ENCODE peak calls at places on chromosomes 1 and 21, in six cellular contexts. One of them, this sample, is unnamed. For H3K4me1 and H3K36me3, the result is how much of the 10 kb centered on the place peaks cover.

GRCh38 chr1:217681806-217682205 is 50.7 kb downstream of the SPATA17 start:
- DNase-seq in transverse colon: no peak
- DNase-seq in body of pancreas: no peak
- DNase-seq in esophagus squamous epithelium: no peak
- DNase-seq in colonic mucosa: no peak
- DNase-seq in neural progenitor cell: no peak
- DNase-seq in this sample: no peak

GRCh38 chr1:67468066-67468718 is 38.0 kb upstream of the SERBP1 start:
- DNase-seq in body of pancreas: no peak
- DNase-seq in esophagus squamous epithelium: no peak
- DNase-seq in transverse colon: no peak
- DNase-seq in colonic mucosa: no peak
- DNase-seq in neural progenitor cell: no peak
- DNase-seq in this sample: no peak

GRCh38 chr1:157095551-157095950 is 4.1 kb downstream of the ETV3L start:
- DNase-seq in esophagus squamous epithelium: no peak
- DNase-seq in body of pancreas: no peak
- DNase-seq in neural progenitor cell: no peak
- DNase-seq in transverse colon: no peak
- DNase-seq in colonic mucosa: no peak
- DNase-seq in this sample: no peak

GRCh38 chr1:62234709-62235108 is 40.1 kb downstream of the L1TD1 start:
- DNase-seq in neural progenitor cell: no peak
- DNase-seq in transverse colon: no peak
- DNase-seq in esophagus squamous epithelium: no peak
- DNase-seq in colonic mucosa: no peak
- DNase-seq in body of pancreas: no peak
- DNase-seq in this sample: no peak

GRCh38 chr1:104132386-104132973 is 382.8 kb downstream of the AMY1C start:
- DNase-seq in esophagus squamous epithelium: no peak
- DNase-seq in body of pancreas: no peak
- DNase-seq in colonic mucosa: no peak
- DNase-seq in neural progenitor cell: peak
- DNase-seq in transverse colon: no peak
- DNase-seq in this sample: no peak

GRCh38 chr1:245822997-245823396 is 668.2 kb downstream of the KIF26B start:
- DNase-seq in colonic mucosa: no peak
- DNase-seq in body of pancreas: no peak
- DNase-seq in esophagus squamous epithelium: no peak
- DNase-seq in neural progenitor cell: no peak
- DNase-seq in transverse colon: no peak
- DNase-seq in this sample: peak

GRCh38 chr21:35825370-35825769 is 235.0 kb downstream of the SETD4 start:
- DNase-seq in colonic mucosa: no peak
- DNase-seq in esophagus squamous epithelium: no peak
- DNase-seq in neural progenitor cell: peak
- DNase-seq in transverse colon: no peak
- DNase-seq in body of pancreas: no peak
- DNase-seq in this sample: no peak

GRCh38 chr1:119713538-119714456 is 2.1 kb downstream of the PHGDH start:
- DNase-seq in body of pancreas: no peak
- DNase-seq in transverse colon: no peak
- DNase-seq in colonic mucosa: no peak
- DNase-seq in neural progenitor cell: peak
- DNase-seq in esophagus squamous epithelium: no peak
- DNase-seq in this sample: no peak

GRCh38 chr21:39326607-39327307 is 13.3 kb upstream of the BRWD1 start:
- DNase-seq in body of pancreas: no peak
- DNase-seq in transverse colon: no peak
- DNase-seq in esophagus squamous epithelium: no peak
- DNase-seq in neural progenitor cell: no peak
- DNase-seq in colonic mucosa: no peak
- DNase-seq in this sample: no peak

GRCh38 chr1:45380125-45380524 is 39.9 kb upstream of the MUTYH start:
- DNase-seq in colonic mucosa: no peak
- DNase-seq in body of pancreas: no peak
- DNase-seq in esophagus squamous epithelium: no peak
- DNase-seq in neural progenitor cell: no peak
- DNase-seq in transverse colon: no peak
- DNase-seq in this sample: no peak

GRCh38 chr1:45378184-45378583 is 37.9 kb upstream of the MUTYH start:
- DNase-seq in body of pancreas: no peak
- DNase-seq in neural progenitor cell: no peak
- DNase-seq in transverse colon: no peak
- DNase-seq in colonic mucosa: no peak
- DNase-seq in esophagus squamous epithelium: no peak
- DNase-seq in this sample: no peak

GRCh38 chr1:45373573-45373972 is 33.3 kb upstream of the MUTYH start:
- DNase-seq in transverse colon: no peak
- DNase-seq in esophagus squamous epithelium: no peak
- DNase-seq in body of pancreas: no peak
- DNase-seq in neural progenitor cell: no peak
- DNase-seq in colonic mucosa: no peak
- DNase-seq in this sample: no peak

GRCh38 chr1:45370575-45370974 is 30.3 kb upstream of the MUTYH start:
- DNase-seq in esophagus squamous epithelium: no peak
- DNase-seq in neural progenitor cell: no peak
- DNase-seq in colonic mucosa: no peak
- DNase-seq in body of pancreas: no peak
- DNase-seq in transverse colon: no peak
- DNase-seq in this sample: no peak

GRCh38 chr1:45375104-45376090 is 35.2 kb upstream of the MUTYH start:
- DNase-seq in body of pancreas: no peak
- DNase-seq in esophagus squamous epithelium: no peak
- DNase-seq in neural progenitor cell: no peak
- DNase-seq in colonic mucosa: no peak
- DNase-seq in transverse colon: no peak
- DNase-seq in this sample: no peak
- TF ChIP-seq CTCF in body of pancreas: no peak
- TF ChIP-seq CTCF in esophagus squamous epithelium: no peak
- TF ChIP-seq CTCF in neural progenitor cell: no peak
- TF ChIP-seq CTCF in colonic mucosa: no peak
- TF ChIP-seq CTCF in transverse colon: no peak
- TF ChIP-seq CTCF in this sample: no peak

DNA sequence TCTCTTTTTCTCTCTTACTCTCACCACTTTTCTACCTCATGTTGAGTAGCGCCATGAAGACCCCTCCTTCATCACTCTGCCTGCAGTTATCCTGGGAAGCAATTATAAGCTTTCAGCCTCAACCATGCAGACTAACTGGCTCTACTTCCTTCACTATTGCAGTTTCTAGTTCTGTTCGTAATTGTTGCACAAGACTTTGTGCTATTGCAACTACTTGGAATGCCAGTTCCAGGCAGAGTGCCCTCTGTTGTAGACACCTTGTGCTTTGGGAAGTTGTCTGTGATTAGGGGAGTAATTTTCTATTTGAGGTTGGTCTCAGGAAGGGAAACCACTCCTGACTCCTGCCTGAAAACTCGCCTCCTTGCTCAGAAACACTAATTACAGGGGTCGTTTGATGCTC is 19.4 kb downstream of the PGM1 start:
- DNase-seq in body of pancreas: no peak
- DNase-seq in neural progenitor cell: no peak
- DNase-seq in transverse colon: no peak
- DNase-seq in colonic mucosa: no peak
- DNase-seq in esophagus squamous epithelium: no peak
- DNase-seq in this sample: no peak
- H3K4me1 ChIP-seq in body of pancreas: under half
- H3K4me1 ChIP-seq in neural progenitor cell: under half
- H3K4me1 ChIP-seq in transverse colon: under half
- H3K4me1 ChIP-seq in colonic mucosa: under half
- H3K4me1 ChIP-seq in esophagus squamous epithelium: under half
- H3K4me1 ChIP-seq in this sample: under half

GRCh38 chr1:198856601-198857000 is 217.8 kb downstream of the PTPRC start:
- DNase-seq in colonic mucosa: no peak
- DNase-seq in esophagus squamous epithelium: no peak
- DNase-seq in body of pancreas: no peak
- DNase-seq in neural progenitor cell: no peak
- DNase-seq in transverse colon: no peak
- DNase-seq in this sample: no peak
- H3K36me3 ChIP-seq in colonic mucosa: under half
- H3K36me3 ChIP-seq in esophagus squamous epithelium: under half
- H3K36me3 ChIP-seq in body of pancreas: under half
- H3K36me3 ChIP-seq in neural progenitor cell: under half
- H3K36me3 ChIP-seq in transverse colon: under half
- H3K36me3 ChIP-seq in this sample: under half

GRCh38 chr1:9689971-9690381 is 38.4 kb downstream of the PIK3CD start:
- DNase-seq in esophagus squamous epithelium: no peak
- DNase-seq in transverse colon: peak
- DNase-seq in neural progenitor cell: peak
- DNase-seq in colonic mucosa: peak
- DNase-seq in body of pancreas: peak
- DNase-seq in this sample: peak

GRCh38 chr1:9690440-9691107 is 39.0 kb downstream of the PIK3CD start:
- DNase-seq in esophagus squamous epithelium: no peak
- DNase-seq in neural progenitor cell: peak
- DNase-seq in colonic mucosa: no peak
- DNase-seq in transverse colon: no peak
- DNase-seq in body of pancreas: no peak
- DNase-seq in this sample: no peak

GRCh38 chr1:9688599-9688998 is 37.1 kb downstream of the PIK3CD start:
- DNase-seq in neural progenitor cell: no peak
- DNase-seq in colonic mucosa: no peak
- DNase-seq in esophagus squamous epithelium: no peak
- DNase-seq in transverse colon: no peak
- DNase-seq in body of pancreas: no peak
- DNase-seq in this sample: no peak

GRCh38 chr1:9687876-9688582 is 36.5 kb downstream of the PIK3CD start:
- DNase-seq in colonic mucosa: peak
- DNase-seq in transverse colon: peak
- DNase-seq in esophagus squamous epithelium: no peak
- DNase-seq in body of pancreas: peak
- DNase-seq in neural progenitor cell: peak
- DNase-seq in this sample: peak

DNA sequence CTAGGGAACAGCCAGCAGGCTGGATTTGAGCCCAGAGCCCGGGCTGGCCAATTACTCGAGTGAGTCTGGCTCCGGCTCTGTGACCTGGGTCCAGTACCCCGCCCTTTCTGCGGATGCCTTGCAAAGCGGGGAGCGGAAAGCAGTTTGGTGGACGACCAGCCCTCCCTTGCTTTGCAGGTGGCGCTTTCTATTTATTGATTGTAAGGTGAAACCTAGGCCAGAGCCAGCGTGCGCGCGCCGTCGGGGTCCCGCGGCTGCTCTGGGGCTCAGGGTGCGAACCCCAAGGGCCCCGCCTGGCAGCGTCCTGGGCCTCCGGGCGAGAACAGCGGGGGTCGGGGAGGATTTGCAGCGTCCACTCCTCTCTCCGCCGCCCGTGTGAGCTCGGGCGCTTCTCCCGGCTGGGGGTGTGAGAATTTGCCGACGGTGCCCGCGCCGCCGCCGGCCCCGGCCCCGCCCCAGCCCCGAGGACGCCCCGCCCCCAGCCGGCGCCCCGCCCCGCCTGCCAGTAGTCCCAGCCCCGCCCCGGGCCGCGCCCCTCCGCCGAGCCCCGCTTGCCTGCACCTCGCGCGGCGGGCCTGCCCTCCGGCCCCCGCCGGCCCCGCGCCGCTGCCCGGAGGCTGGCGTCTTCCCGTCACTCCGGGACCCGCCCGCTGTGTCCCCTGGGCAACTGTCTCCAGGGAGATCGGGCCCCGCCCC is 37.6 kb downstream of the PIK3CD start:
- DNase-seq in body of pancreas: peak
- DNase-seq in esophagus squamous epithelium: no peak
- DNase-seq in neural progenitor cell: peak
- DNase-seq in transverse colon: peak
- DNase-seq in colonic mucosa: peak
- DNase-seq in this sample: peak
- TF ChIP-seq CTCF in body of pancreas: no peak
- TF ChIP-seq CTCF in esophagus squamous epithelium: no peak
- TF ChIP-seq CTCF in neural progenitor cell: no peak
- TF ChIP-seq CTCF in transverse colon: no peak
- TF ChIP-seq CTCF in colonic mucosa: no peak
- TF ChIP-seq CTCF in this sample: no peak

GRCh38 chr1:182246783-182247182 is 144.8 kb downstream of the GLUL start:
- DNase-seq in transverse colon: no peak
- DNase-seq in esophagus squamous epithelium: no peak
- DNase-seq in colonic mucosa: no peak
- DNase-seq in neural progenitor cell: no peak
- DNase-seq in body of pancreas: peak
- DNase-seq in this sample: no peak

GRCh38 chr1:182242641-182243040 is 148.9 kb downstream of the GLUL start:
- DNase-seq in colonic mucosa: no peak
- DNase-seq in transverse colon: no peak
- DNase-seq in neural progenitor cell: no peak
- DNase-seq in body of pancreas: no peak
- DNase-seq in esophagus squamous epithelium: no peak
- DNase-seq in this sample: no peak

GRCh38 chr1:182245040-182245439 is 146.6 kb downstream of the GLUL start:
- DNase-seq in transverse colon: no peak
- DNase-seq in body of pancreas: no peak
- DNase-seq in neural progenitor cell: no peak
- DNase-seq in esophagus squamous epithelium: no peak
- DNase-seq in colonic mucosa: no peak
- DNase-seq in this sample: no peak

GRCh38 chr1:182248721-182249120 is 142.9 kb downstream of the GLUL start:
- DNase-seq in colonic mucosa: no peak
- DNase-seq in neural progenitor cell: no peak
- DNase-seq in esophagus squamous epithelium: no peak
- DNase-seq in transverse colon: no peak
- DNase-seq in body of pancreas: no peak
- DNase-seq in this sample: no peak

GRCh38 chr1:182244451-182244850 is 147.1 kb downstream of the GLUL start:
- DNase-seq in esophagus squamous epithelium: no peak
- DNase-seq in colonic mucosa: no peak
- DNase-seq in body of pancreas: no peak
- DNase-seq in transverse colon: no peak
- DNase-seq in neural progenitor cell: no peak
- DNase-seq in this sample: no peak
- H3K4me1 ChIP-seq in esophagus squamous epithelium: under half
- H3K4me1 ChIP-seq in colonic mucosa: under half
- H3K4me1 ChIP-seq in body of pancreas: under half
- H3K4me1 ChIP-seq in transverse colon: under half
- H3K4me1 ChIP-seq in neural progenitor cell: under half
- H3K4me1 ChIP-seq in this sample: under half

DNA sequence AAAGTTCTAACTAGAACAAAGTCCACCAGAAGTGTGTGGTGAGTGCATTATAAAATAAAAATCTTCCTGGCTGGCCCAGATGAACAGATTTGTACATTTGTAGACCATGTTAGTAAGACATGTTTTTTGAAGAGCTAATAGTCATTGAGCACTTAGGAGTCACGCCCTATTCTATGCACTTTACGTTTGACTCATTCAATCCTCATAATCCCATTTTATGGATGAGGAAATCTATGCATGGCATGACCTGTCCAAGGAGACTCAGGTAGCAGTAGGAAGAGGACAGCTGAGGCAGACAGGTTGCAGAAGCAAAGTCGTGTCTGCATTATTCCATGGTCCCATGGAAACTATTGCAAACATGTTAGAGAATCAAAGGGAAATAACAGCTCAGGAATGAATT is 30.3 kb upstream of the LPAR3 start:
- DNase-seq in neural progenitor cell: no peak
- DNase-seq in esophagus squamous epithelium: no peak
- DNase-seq in colonic mucosa: no peak
- DNase-seq in body of pancreas: no peak
- DNase-seq in transverse colon: no peak
- DNase-seq in this sample: no peak
- H3K36me3 ChIP-seq in neural progenitor cell: under half
- H3K36me3 ChIP-seq in esophagus squamous epithelium: under half
- H3K36me3 ChIP-seq in colonic mucosa: under half
- H3K36me3 ChIP-seq in body of pancreas: under half
- H3K36me3 ChIP-seq in transverse colon: under half
- H3K36me3 ChIP-seq in this sample: under half

GRCh38 chr1:222749927-222750326 is 12.9 kb downstream of the FAM177B start:
- DNase-seq in esophagus squamous epithelium: no peak
- DNase-seq in neural progenitor cell: peak
- DNase-seq in body of pancreas: no peak
- DNase-seq in transverse colon: no peak
- DNase-seq in colonic mucosa: no peak
- DNase-seq in this sample: no peak
- TF ChIP-seq CTCF in esophagus squamous epithelium: no peak
- TF ChIP-seq CTCF in neural progenitor cell: peak
- TF ChIP-seq CTCF in body of pancreas: no peak
- TF ChIP-seq CTCF in transverse colon: no peak
- TF ChIP-seq CTCF in colonic mucosa: no peak
- TF ChIP-seq CTCF in this sample: no peak